ENCODE peak calls at places on chromosome 21, in seven cellular contexts. H is T-helper 2 cell treated with Interferon-gamma antibody and Interleukin-4, amounts not matched to agents 5 μg/mL and 100 μg/mL, for 36 hours; L is neuronal stem cell; E is mesenchymal stem cell; M is activated T-cell treated with anti-CD3 and anti-CD28 coated beads for 4 hours; G is Daoy; S is heart left ventricle. I is an unnamed sample.

GRCh38 chr21:31470896-31471694 is 127.0 kb upstream of the TIAM1 start:
- DNase-seq in H (no peak), S (no peak), L (no peak), E (no peak), G (no peak), M (no peak), I (no peak)

GRCh38 chr21:37263827-37264226 is 3.3 kb downstream of the VPS26C start:
- DNase-seq in L (no peak), E (peak; percentile 36), G (no peak), M (no peak), H (no peak), S (no peak), I (no peak)

GRCh38 chr21:27519357-27519756 is 552.5 kb upstream of the ADAMTS5 start:
- DNase-seq in S (no peak), L (no peak), M (no peak), E (peak; percentile 92), H (no peak), G (peak; percentile 68), I (no peak)

GRCh38 chr21:42741056-42741455 is 87.6 kb downstream of the PDE9A start:
- DNase-seq in S (no peak), E (no peak), L (no peak), M (no peak), H (no peak), G (no peak), I (peak; percentile 24)

GRCh38 chr21:25176637-25177412 is 430.5 kb downstream of the MRPL39 start:
- DNase-seq in L (no peak), E (no peak), H (no peak), M (no peak), S (no peak), G (no peak), I (no peak)

GRCh38 chr21:33434770-33435360 is 31.7 kb downstream of the IFNGR2 start:
- DNase-seq in L (no peak), H (peak; percentile 63), M (no peak), G (peak; percentile 74), E (peak; percentile 93), S (no peak), I (no peak)

GRCh38 chr21:16088121-16088520 is 358.3 kb downstream of the USP25 start:
- DNase-seq in E (no peak), L (no peak), S (no peak), H (no peak), M (no peak), G (no peak), I (no peak)

GRCh38 chr21:42356036-42356435 is 5.2 kb upstream of the TFF2 start:
- DNase-seq in S (no peak), M (no peak), L (no peak), H (no peak), E (no peak), G (no peak), I (no peak)

GRCh38 chr21:33478858-33479678 is 706 bp downstream of the TMEM50B start:
- DNase-seq in G (peak; percentile 53), M (peak; percentile 17), S (peak; percentile 30), E (peak; percentile 55), H (peak; percentile 33), L (peak; percentile 33), I (no peak)

GRCh38 chr21:29102791-29103257 is 27.6 kb upstream of the MAP3K7CL start:
- DNase-seq in G (no peak), S (no peak), E (peak; percentile 63), H (no peak), L (no peak), M (no peak), I (no peak)

GRCh38 chr21:44259082-44259705 is 2.5 kb downstream of the DNMT3L start:
- DNase-seq in L (no peak), S (no peak), E (no peak), G (peak; percentile 78), M (no peak), H (no peak), I (no peak)

GRCh38 chr21:38234395-38235142 is 22.2 kb upstream of the KCNJ15 start:
- DNase-seq in H (no peak), E (no peak), M (no peak), L (no peak), G (no peak), S (no peak), I (no peak)

GRCh38 chr21:26850116-26850643 is 5.0 kb upstream of the ADAMTS1 start:
- DNase-seq in G (no peak), L (peak; percentile 36), M (no peak), S (no peak), E (peak; percentile 72), H (no peak), I (no peak)

GRCh38 chr21:20790113-20790512 is 208.1 kb upstream of the NCAM2 start:
- DNase-seq in E (no peak), H (no peak), L (peak; percentile 8), G (no peak), M (no peak), S (no peak), I (no peak)

GRCh38 chr21:36470294-36470693 is 9.6 kb downstream of the CLDN14 start:
- DNase-seq in S (no peak), G (peak; percentile 54), L (no peak), E (no peak), M (no peak), H (no peak), I (no peak)

GRCh38 chr21:42056996-42057689 is 14.0 kb upstream of the UMODL1 start:
- DNase-seq in L (no peak), H (no peak), G (peak; percentile 95), S (no peak), M (no peak), E (peak; percentile 98), I (no peak)

GRCh38 chr21:31873696-31874599 is 1.1 kb downstream of the HUNK start:
- DNase-seq in L (peak; percentile 62), G (peak; percentile 75), M (peak; percentile 9), E (peak; percentile 28), H (peak; percentile 10), S (peak; percentile 20), I (peak; percentile 72)

GRCh38 chr21:37153935-37154350 is 80.9 kb downstream of the TTC3 start:
- DNase-seq in H (no peak), G (no peak), L (no peak), M (no peak), E (no peak), S (peak; percentile 15), I (peak; percentile 85)

GRCh38 chr21:44467859-44468195 is 12.5 kb downstream of the LRRC3 start:
- DNase-seq in S (no peak), L (no peak), H (no peak), G (no peak), M (no peak), E (no peak), I (no peak)

GRCh38 chr21:35007348-35007747 is 41.8 kb downstream of the RUNX1 start:
- DNase-seq in L (no peak), S (no peak), H (no peak), E (no peak), G (no peak), M (no peak), I (no peak)

GRCh38 chr21:42191064-42191463 is 27.9 kb upstream of the ABCG1 start:
- DNase-seq in L (no peak), E (no peak), G (no peak), S (no peak), M (no peak), H (no peak), I (no peak)

GRCh38 chr21:28294046-28294445 is 698.6 kb downstream of the LTN1 start:
- DNase-seq in E (peak; percentile 67), L (no peak), M (no peak), S (no peak), H (no peak), G (no peak), I (no peak)

GRCh38 chr21:45308211-45309068 is 20.7 kb upstream of the POFUT2 start:
- DNase-seq in L (no peak), G (peak; percentile 75), S (no peak), E (peak; percentile 97), H (no peak), M (no peak), I (peak; percentile 77)

GRCh38 chr21:31903896-31904295 is 31.1 kb downstream of the HUNK start:
- DNase-seq in M (no peak), E (no peak), L (no peak), G (no peak), S (no peak), H (no peak), I (no peak)

GRCh38 chr21:41783476-41784150 is 16.8 kb upstream of the RIPK4 start:
- DNase-seq in G (peak; percentile 98), H (no peak), M (no peak), L (no peak), E (no peak), S (no peak), I (no peak)

GRCh38 chr21:46082638-46083270 is 15.2 kb upstream of the COL6A2 start:
- DNase-seq in M (no peak), H (no peak), E (no peak), G (no peak), S (no peak), L (no peak), I (peak; percentile 68)

GRCh38 chr21:38367646-38368045 is 110.9 kb downstream of the KCNJ15 start:
- DNase-seq in E (no peak), M (no peak), L (no peak), G (no peak), H (no peak), S (no peak), I (no peak)

GRCh38 chr21:46552274-46552673 is 52.6 kb downstream of the S100B start:
- DNase-seq in G (no peak), M (no peak), L (no peak), S (no peak), E (no peak), H (no peak), I (peak; percentile 43)

GRCh38 chr21:45582128-45582527 is 39.9 kb upstream of the SLC19A1 start:
- DNase-seq in M (no peak), E (no peak), H (no peak), G (no peak), S (no peak), L (no peak), I (no peak)

GRCh38 chr21:38989097-38989744 is 183.5 kb downstream of the ETS2 start:
- DNase-seq in E (no peak), H (no peak), L (no peak), S (no peak), M (no peak), G (no peak), I (no peak)

GRCh38 chr21:45041984-45042663 is 32.3 kb upstream of the ADARB1 start:
- DNase-seq in E (no peak), G (no peak), M (no peak), H (no peak), S (no peak), L (no peak), I (peak; percentile 28)

GRCh38 chr21:28928578-28929124 is 64.0 kb downstream of the LTN1 start:
- DNase-seq in G (no peak), L (no peak), E (no peak), H (no peak), M (no peak), S (no peak), I (no peak)

GRCh38 chr21:38843806-38844479 is 38.2 kb downstream of the ETS2 start:
- DNase-seq in E (no peak), G (no peak), L (no peak), H (no peak), S (no peak), M (no peak), I (no peak)

GRCh38 chr21:45073301-45074047 is 906 bp upstream of the ADARB1 start:
- DNase-seq in M (no peak), H (no peak), S (no peak), E (peak; percentile 49), G (peak; percentile 51), L (no peak), I (peak; percentile 71)

GRCh38 chr21:39047046-39047445 is 136.2 kb downstream of the PSMG1 start:
- DNase-seq in G (no peak), H (no peak), M (no peak), L (no peak), S (no peak), E (no peak), I (peak; percentile 27)

GRCh38 chr21:39353295-39353694 is 4.4 kb upstream of the HMGN1 start:
- DNase-seq in L (no peak), M (no peak), H (no peak), E (peak; percentile 60), G (no peak), S (no peak), I (no peak)

GRCh38 chr21:34022557-34023335 is 50.6 kb upstream of the MRPS6 start:
- DNase-seq in G (peak; percentile 50), E (no peak), M (peak; percentile 24), L (no peak), S (no peak), H (peak; percentile 65), I (peak; percentile 68)

GRCh38 chr21:14630556-14631069 is 84.5 kb upstream of the SAMSN1 start:
- DNase-seq in G (no peak), E (no peak), L (no peak), S (no peak), M (no peak), H (no peak), I (no peak)

I was measured in sigmoid colon.